ENCODE peak calls at places on chromosomes 6 and 20, in seven cellular contexts. One of them, this sample, is unnamed.
A peak's percentile ranks its signal among the peaks of the same experiment; 100 is the strongest.

GRCh38 chr20:10573273-10573950 is 100.4 kb downstream of the JAG1 start:
- DNase-seq in activated T-helper 1 cell treated with anti-CD3 and anti-CD28 coated beads, Interleukin-2, amount 50 U/mL, for 16 hours: no peak
- DNase-seq in kidney tubule cell: no peak
- DNase-seq in CD8-positive, alpha-beta T cell: no peak
- DNase-seq in stimulated activated naive CD4-positive, alpha-beta T cell treated with Interleukin-2 at 50 U/mL for 16 hours: no peak
- DNase-seq in NCI-H1417: no peak
- DNase-seq in NCI-H2029 treated with DMSO at 0.1 percent for 48 hours: no peak
- DNase-seq in this sample: no peak

GRCh38 chr6:139823099-139823807 is 448.8 kb upstream of the CITED2 start:
- DNase-seq in stimulated activated naive CD4-positive, alpha-beta T cell treated with Interleukin-2 at 50 U/mL for 16 hours: no peak
- DNase-seq in NCI-H1417: no peak
- DNase-seq in kidney tubule cell: no peak
- DNase-seq in activated T-helper 1 cell treated with anti-CD3 and anti-CD28 coated beads, Interleukin-2, amount 50 U/mL, for 16 hours: no peak
- DNase-seq in CD8-positive, alpha-beta T cell: no peak
- DNase-seq in NCI-H2029 treated with DMSO at 0.1 percent for 48 hours: no peak
- DNase-seq in this sample: no peak

GRCh38 chr20:15576401-15576800 is 996.8 kb downstream of the KIF16B start:
- DNase-seq in CD8-positive, alpha-beta T cell: no peak
- DNase-seq in NCI-H1417: no peak
- DNase-seq in kidney tubule cell: no peak
- DNase-seq in stimulated activated naive CD4-positive, alpha-beta T cell treated with Interleukin-2 at 50 U/mL for 16 hours: no peak
- DNase-seq in NCI-H2029 treated with DMSO at 0.1 percent for 48 hours: no peak
- DNase-seq in activated T-helper 1 cell treated with anti-CD3 and anti-CD28 coated beads, Interleukin-2, amount 50 U/mL, for 16 hours: no peak
- DNase-seq in this sample: no peak

GRCh38 chr6:149723262-149723661 is 5.4 kb upstream of the LATS1 start:
- DNase-seq in CD8-positive, alpha-beta T cell: no peak
- DNase-seq in NCI-H1417: no peak
- DNase-seq in kidney tubule cell: no peak
- DNase-seq in stimulated activated naive CD4-positive, alpha-beta T cell treated with Interleukin-2 at 50 U/mL for 16 hours: no peak
- DNase-seq in activated T-helper 1 cell treated with anti-CD3 and anti-CD28 coated beads, Interleukin-2, amount 50 U/mL, for 16 hours: no peak
- DNase-seq in NCI-H2029 treated with DMSO at 0.1 percent for 48 hours: no peak
- DNase-seq in this sample: no peak

GRCh38 chr6:135522975-135523692 is 25.6 kb upstream of the AHI1 start:
- DNase-seq in kidney tubule cell: peak; percentile 3
- DNase-seq in NCI-H2029 treated with DMSO at 0.1 percent for 48 hours: peak; percentile 13
- DNase-seq in activated T-helper 1 cell treated with anti-CD3 and anti-CD28 coated beads, Interleukin-2, amount 50 U/mL, for 16 hours: no peak
- DNase-seq in NCI-H1417: peak; percentile 12
- DNase-seq in stimulated activated naive CD4-positive, alpha-beta T cell treated with Interleukin-2 at 50 U/mL for 16 hours: no peak
- DNase-seq in CD8-positive, alpha-beta T cell: no peak
- DNase-seq in this sample: peak; percentile 58

GRCh38 chr6:18388942-18389341 is 1.8 kb downstream of the RNF144B start:
- DNase-seq in activated T-helper 1 cell treated with anti-CD3 and anti-CD28 coated beads, Interleukin-2, amount 50 U/mL, for 16 hours: no peak
- DNase-seq in CD8-positive, alpha-beta T cell: no peak
- DNase-seq in NCI-H1417: no peak
- DNase-seq in stimulated activated naive CD4-positive, alpha-beta T cell treated with Interleukin-2 at 50 U/mL for 16 hours: no peak
- DNase-seq in NCI-H2029 treated with DMSO at 0.1 percent for 48 hours: no peak
- DNase-seq in kidney tubule cell: peak; percentile 77
- DNase-seq in this sample: no peak

GRCh38 chr20:4901031-4901818 is 100.1 kb downstream of the SLC23A2 start:
- DNase-seq in NCI-H1417: no peak
- DNase-seq in activated T-helper 1 cell treated with anti-CD3 and anti-CD28 coated beads, Interleukin-2, amount 50 U/mL, for 16 hours: no peak
- DNase-seq in stimulated activated naive CD4-positive, alpha-beta T cell treated with Interleukin-2 at 50 U/mL for 16 hours: no peak
- DNase-seq in NCI-H2029 treated with DMSO at 0.1 percent for 48 hours: no peak
- DNase-seq in CD8-positive, alpha-beta T cell: no peak
- DNase-seq in kidney tubule cell: no peak
- DNase-seq in this sample: no peak

GRCh38 chr20:51356871-51357270 is 185.6 kb downstream of the NFATC2 start:
- DNase-seq in activated T-helper 1 cell treated with anti-CD3 and anti-CD28 coated beads, Interleukin-2, amount 50 U/mL, for 16 hours: no peak
- DNase-seq in kidney tubule cell: no peak
- DNase-seq in NCI-H1417: no peak
- DNase-seq in NCI-H2029 treated with DMSO at 0.1 percent for 48 hours: no peak
- DNase-seq in CD8-positive, alpha-beta T cell: no peak
- DNase-seq in stimulated activated naive CD4-positive, alpha-beta T cell treated with Interleukin-2 at 50 U/mL for 16 hours: no peak
- DNase-seq in this sample: no peak